ENCODE peak calls at places on chromosomes 7 and 10, in ten cellular contexts. P, Q, D, C, R, M, Y, T, I and B are unnamed samples.

GRCh38 chr7:69177326-69177897 is 420.9 kb upstream of the AUTS2 start:
- DNase-seq in R (no peak), Y (no peak), Q (peak), C (no peak), T (no peak), M (no peak), P (no peak), I (no peak), D (peak), B (no peak)

GRCh38 chr10:10703390-10703789 is 314.3 kb upstream of the CELF2 start:
- DNase-seq in P (no peak), I (no peak), M (no peak), R (no peak), D (no peak), Q (no peak), C (no peak), T (no peak), Y (no peak), B (no peak)

GRCh38 chr7:43248961-43249807 is 136.7 kb downstream of the HECW1 start:
- DNase-seq in D (peak), Y (no peak), R (no peak), Q (peak), M (peak), P (peak), I (peak), C (no peak), T (no peak), B (no peak)

GRCh38 chr7:52472006-52472405 is 563.4 kb upstream of the POM121L12 start:
- DNase-seq in C (no peak), I (peak), D (no peak), T (no peak), M (no peak), R (no peak), Q (no peak), P (no peak), Y (no peak), B (no peak)

GRCh38 chr7:159008417-159008816 is 136.2 kb downstream of the VIPR2 start:
- DNase-seq in Y (no peak), I (no peak), Q (no peak), T (no peak), P (no peak), D (no peak), R (no peak), C (no peak), M (no peak), B (no peak)

GRCh38 chr10:104614245-104614831 is 26.8 kb upstream of the SORCS3 start:
- DNase-seq in Y (peak), M (peak), P (peak), I (peak), C (no peak), T (no peak), D (no peak), Q (no peak), R (peak), B (peak)

GRCh38 chr10:99548041-99548530 is 15.3 kb downstream of the NKX2-3 start:
- DNase-seq in Q (no peak), I (peak), M (peak), D (peak), P (peak), T (no peak), C (no peak), R (peak), Y (no peak), B (peak)

GRCh38 chr10:117005454-117006055 is 568 bp upstream of the SHTN1 start:
- DNase-seq in T (no peak), Q (no peak), I (peak), R (no peak), Y (no peak), M (peak), C (no peak), P (no peak), D (peak), B (no peak)

DNA sequence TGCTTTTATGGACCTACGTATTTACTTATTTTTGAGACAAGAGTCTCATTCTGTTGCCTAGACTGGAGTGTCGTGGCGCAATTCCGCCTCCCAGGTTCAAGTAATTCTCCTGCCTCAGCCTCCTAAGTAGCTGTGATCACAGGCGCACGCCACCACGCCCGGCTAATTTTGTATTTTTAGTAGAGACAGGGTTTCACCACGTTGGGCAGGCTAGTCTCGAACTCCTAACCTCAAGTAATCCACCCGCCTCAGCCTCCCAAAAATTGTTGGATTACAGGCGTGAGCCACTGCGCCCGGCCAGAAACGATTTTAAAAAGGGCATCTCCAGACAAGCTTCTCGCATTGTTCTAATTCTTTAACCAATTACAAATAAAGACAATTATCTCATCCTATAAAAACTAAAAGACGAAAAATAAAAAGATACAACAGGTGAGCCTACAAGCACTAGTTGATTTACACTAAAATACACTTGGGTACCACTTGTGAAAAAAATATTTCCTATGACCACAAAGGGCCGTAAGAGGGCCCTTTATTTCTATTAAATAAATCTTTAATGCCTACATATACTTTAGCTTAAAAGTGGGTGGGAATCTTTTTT is 2.4 kb downstream of the TRA2A start:
- DNase-seq in P (no peak), Q (no peak), R (no peak), I (no peak), M (no peak), D (no peak), T (no peak), Y (no peak), C (no peak), B (no peak)
- H3K4me3 ChIP-seq in P (peak), Q (peak), R (peak), I (peak), M (peak), D (peak), T (no peak), Y (peak), C (peak), B (no peak)

GRCh38 chr10:8051109-8051781 is 3.2 kb upstream of the GATA3 start:
- DNase-seq in D (no peak), M (no peak), I (no peak), Q (no peak), C (no peak), P (no peak), R (no peak), T (no peak), Y (no peak), B (no peak)

GRCh38 chr10:8051851-8052257 is 2.6 kb upstream of the GATA3 start:
- DNase-seq in P (no peak), T (no peak), R (no peak), Y (no peak), I (no peak), M (no peak), C (no peak), Q (no peak), D (no peak), B (no peak)

GRCh38 chr10:8052970-8053445 is 1.5 kb upstream of the GATA3 start:
- DNase-seq in Y (no peak), T (no peak), D (no peak), Q (no peak), I (no peak), M (no peak), P (no peak), C (no peak), R (no peak), B (no peak)

GRCh38 chr10:8053446-8054242 is 844 bp upstream of the GATA3 start:
- DNase-seq in P (peak), D (peak), Q (peak), Y (peak), R (peak), I (peak), M (peak), T (peak), C (no peak), B (peak)

GRCh38 chr10:8052344-8052969 is 2.0 kb upstream of the GATA3 start:
- DNase-seq in M (no peak), D (no peak), Q (no peak), R (no peak), C (no peak), P (no peak), I (no peak), T (no peak), Y (no peak), B (no peak)
- H3K4me3 ChIP-seq in M (no peak), D (no peak), Q (no peak), R (no peak), C (no peak), P (no peak), I (peak), T (no peak), Y (no peak), B (no peak)

GRCh38 chr7:75055830-75056431 is 17.7 kb downstream of the RCC1L start:
- DNase-seq in P (no peak), D (peak), Y (peak), C (no peak), I (no peak), M (no peak), R (no peak), T (peak), Q (peak), B (no peak)
- H3K4me3 ChIP-seq in P (no peak), D (no peak), Y (no peak), C (peak), I (no peak), M (no peak), R (no peak), T (no peak), Q (no peak), B (no peak)

GRCh38 chr7:1124164-1124563 is 35.8 kb downstream of the ZFAND2A start:
- DNase-seq in C (no peak), Y (no peak), Q (no peak), I (no peak), R (no peak), T (no peak), P (no peak), M (no peak), D (peak), B (no peak)

GRCh38 chr7:1123721-1124120 is 35.8 kb downstream of the GPER1 start:
- DNase-seq in D (peak), P (peak), M (peak), C (peak), Q (peak), I (no peak), R (no peak), T (peak), Y (peak), B (no peak)

GRCh38 chr7:1127001-1127400 is 33.0 kb downstream of the ZFAND2A start:
- DNase-seq in R (no peak), C (no peak), I (no peak), P (no peak), M (no peak), D (no peak), T (no peak), Y (no peak), Q (no peak), B (no peak)

GRCh38 chr7:1124816-1125602 is 35.0 kb downstream of the ZFAND2A start:
- DNase-seq in C (no peak), Y (no peak), P (no peak), T (no peak), R (no peak), I (no peak), D (no peak), M (no peak), Q (no peak), B (no peak)

DNA sequence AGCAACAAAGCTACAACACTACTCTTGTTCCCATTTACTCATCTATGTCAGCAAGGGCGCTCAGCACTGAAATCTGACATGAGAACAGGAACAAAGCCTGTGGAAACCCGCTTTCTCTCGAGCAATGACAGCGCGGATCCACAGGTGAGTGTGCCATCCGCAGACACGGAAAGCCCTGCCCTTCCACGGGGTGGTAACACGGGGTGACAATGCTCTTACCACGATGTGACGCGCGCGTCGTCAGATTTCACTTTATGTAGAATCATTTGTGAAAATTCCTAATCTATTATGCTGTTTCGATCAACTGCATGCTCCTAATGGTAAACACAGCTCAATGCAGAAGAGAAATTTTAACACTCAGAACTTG is 34.4 kb downstream of the ZFAND2A start:
- DNase-seq in I (no peak), C (no peak), P (no peak), M (no peak), Q (no peak), Y (no peak), D (no peak), R (no peak), T (no peak), B (no peak)
- H3K4me3 ChIP-seq in I (no peak), C (no peak), P (no peak), M (no peak), Q (no peak), Y (no peak), D (no peak), R (no peak), T (no peak), B (no peak)

GRCh38 chr10:118594392-118595063 is 920 bp downstream of the PRLHR start:
- DNase-seq in M (peak), Q (peak), I (no peak), C (no peak), T (no peak), R (no peak), P (peak), Y (peak), D (peak), B (no peak)

GRCh38 chr10:118595598-118596425 is at the start of gene PRLHR:
- DNase-seq in C (no peak), I (no peak), R (no peak), Y (peak), D (peak), M (peak), P (peak), T (no peak), Q (peak), B (no peak)

GRCh38 chr10:118596426-118597124 is 1.1 kb upstream of the PRLHR start:
- DNase-seq in I (no peak), D (no peak), Y (no peak), P (no peak), T (no peak), M (no peak), R (no peak), C (no peak), Q (no peak), B (no peak)

GRCh38 chr10:118592675-118593330 is 2.6 kb downstream of the PRLHR start:
- DNase-seq in I (no peak), Y (no peak), M (no peak), Q (no peak), T (no peak), D (no peak), C (no peak), R (no peak), P (no peak), B (no peak)

GRCh38 chr10:118595064-118595420 is 406 bp downstream of the PRLHR start:
- DNase-seq in R (no peak), T (no peak), I (no peak), P (no peak), D (no peak), M (no peak), Q (no peak), C (no peak), Y (no peak), B (no peak)
- H3K4me3 ChIP-seq in R (no peak), T (no peak), I (no peak), P (no peak), D (no peak), M (no peak), Q (no peak), C (no peak), Y (no peak), B (no peak)

GRCh38 chr7:134535272-134535918 is 8.0 kb downstream of the AKR1B10 start:
- DNase-seq in P (no peak), Q (no peak), C (peak), Y (no peak), I (no peak), D (no peak), M (no peak), R (no peak), T (no peak), B (no peak)

GRCh38 chr7:134532155-134533089 is 5.1 kb downstream of the AKR1B10 start:
- DNase-seq in D (no peak), T (no peak), R (no peak), Y (no peak), C (peak), M (no peak), P (no peak), I (peak), Q (no peak), B (no peak)

GRCh38 chr7:134535919-134536299 is 8.5 kb downstream of the AKR1B10 start:
- DNase-seq in T (no peak), Q (no peak), D (no peak), M (no peak), R (no peak), C (no peak), P (no peak), I (no peak), Y (no peak), B (no peak)

GRCh38 chr7:134534633-134535032 is 7.3 kb downstream of the AKR1B10 start:
- DNase-seq in D (no peak), I (no peak), P (no peak), Q (no peak), M (no peak), T (no peak), R (no peak), Y (no peak), C (no peak), B (no peak)

DNA sequence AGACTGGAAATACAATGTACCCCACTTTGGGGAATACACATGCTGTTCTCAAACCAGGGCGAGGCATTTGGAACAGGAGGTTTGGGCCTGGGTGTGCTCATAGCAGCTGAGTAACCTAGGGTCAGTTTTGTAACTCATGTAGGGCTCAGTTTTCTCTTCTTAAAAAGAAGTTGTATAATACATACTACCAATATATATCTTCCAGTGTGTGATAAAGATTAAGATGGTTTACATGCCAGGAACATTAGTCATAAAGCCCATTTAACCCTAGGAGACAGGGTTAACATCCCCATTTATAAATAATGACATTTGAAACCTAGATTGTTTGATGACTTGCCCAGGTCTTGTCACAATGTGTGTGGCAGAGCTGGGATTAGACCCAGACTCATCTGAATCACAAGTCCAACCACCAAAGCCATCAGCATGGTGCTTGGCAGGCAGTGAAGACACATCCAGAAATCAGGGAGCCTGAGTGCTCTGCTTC is 6.0 kb downstream of the AKR1B10 start:
- DNase-seq in Q (no peak), M (no peak), I (peak), P (no peak), R (no peak), T (no peak), C (peak), Y (no peak), D (peak), B (no peak)
- H3K4me3 ChIP-seq in Q (no peak), M (no peak), I (no peak), P (no peak), R (no peak), T (no peak), C (no peak), Y (no peak), D (no peak), B (no peak)

GRCh38 chr10:113985342-113985844 is 58.3 kb upstream of the ADRB1 start:
- DNase-seq in P (no peak), I (no peak), D (no peak), C (no peak), M (no peak), R (no peak), T (no peak), Q (no peak), Y (no peak), B (no peak)

GRCh38 chr10:113980408-113981087 is 63.1 kb upstream of the ADRB1 start:
- DNase-seq in P (no peak), R (no peak), Y (no peak), C (no peak), D (no peak), I (peak), Q (no peak), T (no peak), M (no peak), B (no peak)

GRCh38 chr10:113983552-113983951 is 60.1 kb upstream of the ADRB1 start:
- DNase-seq in I (no peak), Y (no peak), R (peak), M (no peak), D (no peak), T (no peak), Q (no peak), C (no peak), P (no peak), B (peak)

GRCh38 chr10:113982296-113982695 is 61.4 kb upstream of the ADRB1 start:
- DNase-seq in M (no peak), Q (no peak), R (no peak), Y (no peak), T (no peak), P (no peak), C (no peak), I (no peak), D (no peak), B (no peak)

GRCh38 chr10:113982745-113983144 is 60.9 kb upstream of the ADRB1 start:
- DNase-seq in C (no peak), Q (no peak), T (no peak), R (peak), I (peak), P (no peak), Y (no peak), M (no peak), D (no peak), B (no peak)
- H3K4me3 ChIP-seq in C (no peak), Q (no peak), T (no peak), R (peak), I (no peak), P (no peak), Y (no peak), M (no peak), D (no peak), B (no peak)

GRCh38 chr10:21510218-21511070 is 15.0 kb downstream of the SKIDA1 start:
- DNase-seq in I (no peak), P (no peak), C (no peak), R (no peak), Y (no peak), D (peak), T (no peak), Q (no peak), M (peak), B (no peak)
- H3K4me3 ChIP-seq in I (no peak), P (peak), C (peak), R (no peak), Y (peak), D (peak), T (peak), Q (peak), M (peak), B (no peak)